ENCODE peak calls at places on chromosomes 12 and 14, in ten cellular contexts. N, T, O, P, J, Z, C, F, R and B are unnamed samples.

GRCh38 chr12:74922117-74922516 is 287.5 kb downstream of the KCNC2 start:
- DNase-seq in N (no peak), T (no peak), O (no peak), P (no peak), J (no peak), Z (no peak), C (no peak), F (no peak), R (no peak), B (no peak)

GRCh38 chr14:105117257-105117646 is 51.3 kb downstream of the JAG2 start:
- DNase-seq in N (no peak), T (no peak), O (no peak), P (no peak), J (no peak), Z (no peak), C (no peak), F (peak), R (no peak), B (no peak)

GRCh38 chr14:96598332-96598928 is 96.2 kb downstream of the PAPOLA start:
- DNase-seq in N (no peak), T (no peak), O (no peak), P (no peak), J (no peak), Z (no peak), C (no peak), F (no peak), R (no peak), B (no peak)

GRCh38 chr14:105487986-105488777 is 1.5 kb downstream of the CRIP1 start:
- DNase-seq in N (no peak), T (no peak), O (no peak), P (no peak), J (no peak), Z (no peak), C (no peak), F (no peak), R (no peak), B (no peak)

GRCh38 chr12:71046215-71046614 is 111.6 kb downstream of the TSPAN8 start:
- DNase-seq in N (no peak), T (no peak), O (no peak), P (peak), J (no peak), Z (no peak), C (no peak), F (no peak), R (no peak), B (no peak)

GRCh38 chr12:124422570-124423523 is 128.0 kb downstream of the RFLNA start:
- DNase-seq in N (peak), T (no peak), O (peak), P (peak), J (no peak), Z (peak), C (peak), F (no peak), R (peak), B (no peak)

GRCh38 chr12:62840311-62840710 is 94.6 kb downstream of the PPM1H start:
- DNase-seq in N (peak), T (no peak), O (no peak), P (peak), J (no peak), Z (no peak), C (no peak), F (no peak), R (no peak), B (no peak)

GRCh38 chr14:99574099-99574880 is 29.7 kb downstream of the CCDC85C start:
- DNase-seq in N (peak), T (no peak), O (peak), P (peak), J (no peak), Z (no peak), C (peak), F (peak), R (peak), B (no peak)

GRCh38 chr14:81371802-81372201 is 28.3 kb downstream of the STON2 start:
- DNase-seq in N (no peak), T (no peak), O (no peak), P (peak), J (no peak), Z (no peak), C (no peak), F (no peak), R (no peak), B (no peak)